ENCODE peak calls at places on chromosomes 6 and 20, in four cellular contexts. M is effector memory CD4-positive, alpha-beta T cell; W is kidney; X is H9. I is an unnamed sample. For H3K4me1, the result is how much of the 10 kb centered on the place peaks cover.

GRCh38 chr6:118216751-118217150 is 309.7 kb downstream of the SLC35F1 start:
- DNase-seq in M (no peak), W (no peak), X (no peak), I (no peak)

GRCh38 chr20:2741463-2741862 is 48.9 kb downstream of the EBF4 start:
- DNase-seq in M (no peak), W (no peak), X (no peak), I (no peak)

GRCh38 chr6:3341467-3341866 is 82.7 kb downstream of the PSMG4 start:
- DNase-seq in M (no peak), W (no peak), X (peak), I (no peak)

GRCh38 chr20:62305765-62306431 is 3.1 kb downstream of the ADRM1 start:
- DNase-seq in M (no peak), W (no peak), X (no peak), I (no peak)

GRCh38 chr20:8116067-8116811 is 15.8 kb upstream of the PLCB1 start:
- DNase-seq in M (no peak), W (no peak), X (no peak), I (no peak)

GRCh38 chr6:81787313-81788068 is 35.0 kb upstream of the TENT5A start:
- DNase-seq in M (no peak), W (no peak), X (no peak), I (no peak)

GRCh38 chr20:31856516-31856915 is 11.1 kb upstream of the FOXS1 start:
- DNase-seq in M (no peak), W (no peak), X (no peak), I (peak)

GRCh38 chr20:4014031-4014474 is 1.3 kb downstream of the RNF24 start:
- DNase-seq in M (no peak), W (no peak), X (no peak), I (peak)

GRCh38 chr6:109059148-109059547 is 35.5 kb downstream of the SESN1 start:
- DNase-seq in M (no peak), W (no peak), X (no peak), I (no peak)

GRCh38 chr6:76326866-76327265 is 254.4 kb upstream of the IMPG1 start:
- DNase-seq in M (no peak), W (no peak), X (no peak), I (no peak)

GRCh38 chr6:16503919-16504554 is 257.2 kb downstream of the ATXN1 start:
- DNase-seq in M (no peak), W (no peak), X (no peak), I (no peak)

GRCh38 chr6:151701820-151702562 is 105.5 kb upstream of the ESR1 start:
- DNase-seq in M (no peak), W (no peak), X (no peak), I (no peak)

GRCh38 chr20:32603046-32603726 is 18.1 kb upstream of the NOL4L start:
- DNase-seq in M (no peak), W (no peak), X (no peak), I (no peak)

GRCh38 chr20:37521091-37521771 is at the start of gene NNAT:
- DNase-seq in M (no peak), W (no peak), X (peak), I (no peak)

GRCh38 chr20:63054695-63055240 is 48.0 kb upstream of the BHLHE23 start:
- DNase-seq in M (no peak), W (peak), X (peak), I (no peak)

GRCh38 chr20:25052255-25053206 is 5.4 kb downstream of the ACSS1 start:
- DNase-seq in M (no peak), W (peak), X (no peak), I (no peak)

GRCh38 chr20:61115627-61116026 is 136.4 kb upstream of the CDH4 start:
- DNase-seq in M (no peak), W (no peak), X (no peak), I (no peak)

GRCh38 chr6:159094444-159095252 is 49.9 kb upstream of the TAGAP start:
- DNase-seq in M (no peak), W (no peak), X (no peak), I (peak)
- H3K4me1 ChIP-seq in M (under half), W (under half), X (under half), I (half or more)

DNA sequence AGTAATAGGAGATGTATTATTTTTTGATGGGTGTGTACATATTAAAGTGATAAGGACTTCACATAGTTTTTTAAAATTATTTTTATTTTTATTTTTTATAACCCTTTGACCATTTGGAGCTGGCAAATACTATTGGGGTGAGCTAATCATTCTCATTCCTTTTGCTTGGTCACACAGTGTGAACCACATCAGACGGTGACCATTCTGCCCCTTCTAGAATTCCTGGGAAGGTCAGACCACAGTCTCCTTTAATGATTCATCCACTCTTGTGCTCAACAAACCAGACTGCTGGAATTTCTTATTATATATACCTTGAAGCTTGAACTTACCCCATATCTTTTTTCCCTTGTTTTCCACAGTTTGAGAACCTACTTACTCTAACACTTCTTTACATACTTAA is 23.9 kb upstream of the PRL start:
- DNase-seq in M (no peak), W (no peak), X (no peak), I (no peak)
- H3K27ac ChIP-seq in M (no peak), W (no peak), X (no peak), I (no peak)

GRCh38 chr6:149651056-149651455 is 2.5 kb upstream of the KATNA1 start:
- DNase-seq in M (no peak), W (no peak), X (no peak), I (no peak)
- H3K4me1 ChIP-seq in M (under half), W (under half), X (under half), I (under half)

DNA sequence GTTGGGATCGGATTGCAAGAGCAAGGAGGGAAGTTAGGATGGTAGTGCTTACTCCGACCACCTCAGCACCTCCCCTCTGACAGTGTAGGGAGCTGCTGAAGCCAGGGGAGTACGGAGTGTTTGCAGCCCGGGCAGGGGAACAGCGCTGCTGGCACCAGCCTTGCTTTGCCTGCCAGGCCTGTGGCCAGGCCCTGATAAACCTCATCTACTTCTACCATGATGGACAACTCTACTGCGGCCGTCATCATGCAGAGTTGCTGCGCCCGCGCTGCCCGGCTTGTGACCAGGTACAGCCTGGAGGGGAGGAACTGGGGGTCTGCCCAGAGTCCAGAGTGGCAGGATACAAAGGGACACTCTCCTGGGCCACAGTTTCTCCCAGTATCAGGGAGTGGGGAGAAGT is 2.2 kb upstream of the TOMM6 start:
- DNase-seq in M (no peak), W (no peak), X (no peak), I (no peak)
- H3K27ac ChIP-seq in M (no peak), W (no peak), X (no peak), I (no peak)

DNA sequence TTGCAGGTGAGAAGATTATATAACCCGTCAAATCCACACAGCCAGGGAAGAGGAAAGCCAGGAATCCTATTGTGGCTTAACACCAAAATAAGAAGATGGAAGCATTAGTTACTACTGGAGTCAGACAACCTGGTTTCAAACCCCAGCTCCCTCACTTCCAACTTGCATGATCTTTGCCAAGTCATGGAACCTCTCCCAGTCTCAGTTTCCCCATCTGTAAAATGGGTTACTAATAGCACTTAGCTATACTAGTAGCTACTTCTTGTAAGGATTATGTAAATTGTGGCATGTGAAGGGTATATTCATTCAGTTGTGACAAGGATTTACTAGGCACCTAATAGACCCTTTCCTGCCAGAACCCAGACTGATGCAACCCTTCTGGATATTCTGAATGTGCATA is 50.4 kb downstream of the JPH2 start:
- DNase-seq in M (no peak), W (no peak), X (no peak), I (no peak)
- H3K4me1 ChIP-seq in M (under half), W (under half), X (under half), I (under half)

GRCh38 chr20:15496501-15497039 is 1076.7 kb downstream of the KIF16B start:
- DNase-seq in M (no peak), W (no peak), X (no peak), I (no peak)
- H3K27ac ChIP-seq in M (no peak), W (no peak), X (no peak), I (no peak)